ENCODE peak calls at places on chromosome 15, in six cellular contexts. L is upper lobe of left lung, A is stomach, D is breast epithelium, Z is uterus, K is right lobe of liver. W is an unnamed sample.

GRCh38 chr15:70286110-70286806 is 188.5 kb upstream of the TLE3 start:
- DNase-seq in L (no peak), D (no peak), Z (no peak), K (no peak), A (no peak), W (no peak)

GRCh38 chr15:78422571-78423340 is 15.3 kb upstream of the IREB2 start:
- DNase-seq in L (no peak), D (peak), Z (peak), A (peak), K (peak), W (peak)

GRCh38 chr15:101028321-101028720 is 109.2 kb downstream of the LRRK1 start:
- DNase-seq in L (no peak), K (no peak), D (no peak), A (peak), Z (peak), W (no peak)

GRCh38 chr15:37837276-37837675 is 97.2 kb upstream of the TMCO5A start:
- DNase-seq in K (no peak), D (no peak), L (no peak), Z (no peak), A (no peak), W (no peak)

GRCh38 chr15:48778338-48778730 is 32.5 kb downstream of the CEP152 start:
- DNase-seq in A (no peak), Z (no peak), D (no peak), K (no peak), L (no peak), W (no peak)

GRCh38 chr15:63050737-63051700 is 8.5 kb downstream of the TPM1 start:
- DNase-seq in D (no peak), A (no peak), K (no peak), L (no peak), Z (peak), W (no peak)

GRCh38 chr15:55774113-55774970 is 31.4 kb upstream of the PRTG start:
- DNase-seq in K (no peak), A (peak), L (no peak), D (no peak), Z (no peak), W (peak)

GRCh38 chr15:71811036-71811736 is 832 bp downstream of the NR2E3 start:
- DNase-seq in Z (no peak), K (no peak), A (no peak), D (no peak), L (peak), W (no peak)

GRCh38 chr15:39587910-39588530 is 7.1 kb downstream of the THBS1 start:
- DNase-seq in A (no peak), K (peak), D (no peak), Z (no peak), L (peak), W (no peak)

GRCh38 chr15:74482661-74483060 is 21.7 kb upstream of the UBL7 start:
- DNase-seq in A (no peak), K (no peak), Z (no peak), D (no peak), L (no peak), W (no peak)

GRCh38 chr15:72797834-72798233 is 14.3 kb upstream of the ADPGK start:
- DNase-seq in D (no peak), Z (no peak), L (no peak), K (no peak), A (no peak), W (no peak)

GRCh38 chr15:58159827-58160386 is 21.7 kb downstream of the AQP9 start:
- DNase-seq in K (no peak), L (no peak), A (no peak), Z (no peak), D (no peak), W (no peak)

GRCh38 chr15:88624156-88624970 is 3.2 kb downstream of the AEN start:
- DNase-seq in K (peak), A (no peak), D (no peak), L (no peak), Z (peak), W (no peak)

GRCh38 chr15:88454867-88455810 is 12.0 kb downstream of the MRPL46 start:
- DNase-seq in D (peak), L (no peak), Z (peak), K (peak), A (peak), W (peak)

GRCh38 chr15:63833246-63833696 is 477 bp downstream of the HERC1 start:
- DNase-seq in Z (peak), K (peak), L (peak), A (peak), D (no peak), W (peak)

GRCh38 chr15:56918907-56919707 is 663 bp downstream of the TCF12 start:
- DNase-seq in Z (peak), K (peak), D (peak), L (peak), A (peak), W (peak)

GRCh38 chr15:67303490-67304363 is 49.1 kb downstream of the IQCH start:
- DNase-seq in L (no peak), A (no peak), D (no peak), Z (peak), K (no peak), W (peak)

GRCh38 chr15:68383161-68384074 is 48.5 kb downstream of the ITGA11 start:
- DNase-seq in A (peak), K (peak), Z (peak), D (no peak), L (no peak), W (peak)

GRCh38 chr15:93007994-93008393 is 81.0 kb downstream of the RGMA start:
- DNase-seq in Z (no peak), D (no peak), A (no peak), K (no peak), L (no peak), W (no peak)

GRCh38 chr15:47429376-47429775 is 287.9 kb upstream of the SEMA6D start:
- DNase-seq in K (no peak), Z (no peak), D (no peak), L (no peak), A (no peak), W (no peak)

GRCh38 chr15:76282451-76282850 is 28.8 kb downstream of the ETFA start:
- DNase-seq in L (no peak), K (no peak), A (no peak), D (no peak), Z (no peak), W (no peak)

GRCh38 chr15:65937046-65937445 is 67.8 kb downstream of the RAB11A start:
- DNase-seq in A (no peak), Z (no peak), D (no peak), L (no peak), K (no peak), W (no peak)

GRCh38 chr15:101313041-101313761 is 18.2 kb upstream of the SNRPA1 start:
- DNase-seq in Z (no peak), L (no peak), D (no peak), A (no peak), K (peak), W (no peak)

GRCh38 chr15:67746450-67746849 is 78.9 kb upstream of the SKOR1 start:
- DNase-seq in K (no peak), Z (no peak), A (no peak), L (no peak), D (no peak), W (no peak)

GRCh38 chr15:62582580-62582979 is 417.5 kb upstream of the C2CD4B start:
- DNase-seq in K (no peak), A (no peak), D (no peak), Z (no peak), L (no peak), W (peak)

DNA sequence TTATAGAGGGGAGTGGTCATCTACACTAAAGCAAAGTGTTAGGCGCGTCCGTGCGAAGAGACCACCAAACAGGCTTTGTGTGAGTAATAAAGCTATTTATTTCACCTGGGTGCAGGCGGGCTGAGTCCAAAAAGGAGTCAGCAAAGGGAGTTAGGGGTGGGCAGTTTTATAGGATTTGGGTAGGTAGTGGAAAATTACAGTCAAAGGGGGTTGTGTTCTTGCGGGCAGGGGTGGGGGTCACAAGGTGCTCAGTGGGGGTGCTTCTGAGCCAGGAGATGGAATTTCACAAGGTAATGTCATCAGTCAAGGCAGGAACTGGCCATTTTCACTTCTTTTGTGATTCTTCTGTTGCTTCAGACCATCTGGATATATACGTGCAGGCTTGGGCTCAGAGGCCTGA is 47.1 kb downstream of the OIP5 start:
- DNase-seq in K (no peak), L (no peak), Z (no peak), D (no peak), A (no peak), W (no peak)
- H3K27ac ChIP-seq in K (no peak), L (peak), Z (peak), D (peak), A (peak), W (peak)

GRCh38 chr15:64850778-64851502 is 9.2 kb downstream of the PLEKHO2 start:
- DNase-seq in D (no peak), A (no peak), L (no peak), Z (no peak), K (no peak), W (no peak)
- H3K27ac ChIP-seq in D (peak), A (peak), L (peak), Z (peak), K (no peak), W (peak)

DNA sequence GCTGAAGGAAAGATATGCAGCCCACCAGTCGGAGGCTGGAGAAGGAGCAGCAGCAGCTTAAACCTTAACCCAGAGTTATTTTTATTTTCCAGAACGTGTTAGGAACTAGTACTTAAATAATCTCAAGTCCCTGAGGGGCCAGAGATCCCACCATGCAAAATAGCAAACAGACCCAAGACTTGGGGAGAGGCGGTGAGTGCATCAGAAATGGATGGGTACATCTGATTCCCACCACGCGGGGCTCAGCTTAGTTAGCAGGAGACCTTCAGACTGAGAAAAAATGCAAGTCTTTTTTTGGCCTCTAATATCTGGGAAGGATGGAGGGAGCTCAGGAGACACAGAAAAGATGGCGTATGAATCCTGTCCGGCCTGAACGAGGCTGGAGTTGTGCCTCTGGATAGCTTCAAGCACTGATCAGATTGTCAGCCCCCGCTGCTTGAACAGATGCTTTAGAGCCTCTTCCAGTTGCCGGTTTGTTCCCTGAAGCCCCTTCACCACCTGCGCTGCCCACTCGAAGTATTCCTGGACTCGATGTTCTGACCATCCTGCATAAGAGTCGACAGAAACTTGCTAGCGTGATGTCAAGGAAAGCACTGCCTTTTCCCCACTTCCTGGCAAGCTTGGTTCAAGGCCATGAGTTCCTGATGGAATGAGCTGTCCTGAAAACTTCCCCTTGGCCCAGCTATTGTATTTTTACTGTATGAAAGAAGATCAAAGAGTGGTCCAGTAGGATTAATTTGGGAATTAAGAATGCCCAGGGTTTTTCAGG is 1.3 kb downstream of the HDDC3 start:
- DNase-seq in Z (no peak), K (no peak), D (no peak), A (no peak), L (no peak), W (no peak)
- H3K27ac ChIP-seq in Z (peak), K (peak), D (peak), A (peak), L (peak), W (peak)

GRCh38 chr15:95712785-95713184 is 617.7 kb upstream of the NR2F2 start:
- DNase-seq in K (no peak), A (no peak), Z (no peak), D (no peak), L (no peak), W (no peak)
- H3K27ac ChIP-seq in K (no peak), A (no peak), Z (no peak), D (no peak), L (no peak), W (no peak)

GRCh38 chr15:43517354-43518072 is at the start of gene MAP1A:
- DNase-seq in A (no peak), D (no peak), L (peak), Z (peak), K (no peak), W (peak)
- H3K27ac ChIP-seq in A (peak), D (peak), L (no peak), Z (peak), K (no peak), W (no peak)

GRCh38 chr15:60478633-60479360 is at the start of gene ICE2:
- DNase-seq in K (peak), L (peak), A (peak), D (peak), Z (peak), W (peak)

GRCh38 chr15:60479361-60479684 is 381 bp upstream of the ICE2 start:
- DNase-seq in K (no peak), L (no peak), Z (no peak), D (no peak), A (no peak), W (no peak)

GRCh38 chr15:60476713-60477112 is 2.2 kb downstream of the ICE2 start:
- DNase-seq in A (no peak), Z (no peak), L (no peak), K (no peak), D (no peak), W (no peak)

GRCh38 chr15:60477991-60478632 is 830 bp downstream of the ICE2 start:
- DNase-seq in L (no peak), Z (no peak), K (no peak), A (no peak), D (no peak), W (no peak)

GRCh38 chr15:60477164-60477563 is 1.8 kb downstream of the ICE2 start:
- DNase-seq in D (no peak), L (no peak), A (no peak), K (no peak), Z (no peak), W (no peak)
- H3K27ac ChIP-seq in D (no peak), L (peak), A (peak), K (no peak), Z (no peak), W (no peak)

GRCh38 chr15:22930782-22931484 is 49.2 kb downstream of the CYFIP1 start:
- DNase-seq in L (no peak), Z (no peak), D (peak), K (peak), A (peak), W (peak)
- H3K27ac ChIP-seq in L (no peak), Z (no peak), D (peak), K (no peak), A (no peak), W (peak)

GRCh38 chr15:95734422-95735316 is 595.8 kb upstream of the NR2F2 start:
- DNase-seq in K (no peak), Z (no peak), D (no peak), L (no peak), A (no peak), W (no peak)
- H3K27ac ChIP-seq in K (no peak), Z (no peak), D (no peak), L (no peak), A (no peak), W (no peak)